ENCODE peak calls at places on chromosomes 1 and 21, in ten cellular contexts. Q is right atrium auricular region, A is WTC11, O is cardiac fibroblast, N is nephron progenitor cell, B is cardiac muscle cell, X is transverse colon, S is tibial artery, T is heart right ventricle, C is psoas muscle. W is an unnamed sample.

GRCh38 chr1:117392776-117393175 is 25.5 kb downstream of the MAN1A2 start:
- DNase-seq in Q (no peak), X (no peak), C (no peak), N (no peak), O (no peak), S (no peak), T (no peak), B (no peak), A (no peak), W (no peak)

GRCh38 chr1:61253912-61254628 is 171.7 kb downstream of the NFIA start:
- DNase-seq in X (no peak), A (no peak), S (no peak), N (no peak), Q (no peak), T (no peak), O (peak), B (no peak), C (no peak), W (no peak)

GRCh38 chr21:34073749-34074282 is 438 bp downstream of the MRPS6 start:
- DNase-seq in C (peak), X (peak), S (no peak), Q (no peak), B (peak), N (peak), T (no peak), A (peak), O (peak), W (peak)

GRCh38 chr1:41822865-41823264 is 95.9 kb downstream of the HIVEP3 start:
- DNase-seq in Q (no peak), O (no peak), A (no peak), C (no peak), S (no peak), B (no peak), T (no peak), N (no peak), X (no peak), W (no peak)

GRCh38 chr1:184986250-184986649 is 11.9 kb upstream of the NIBAN1 start:
- DNase-seq in X (no peak), T (no peak), O (peak), C (no peak), B (peak), A (no peak), Q (no peak), N (no peak), S (no peak), W (no peak)

GRCh38 chr1:31214316-31215082 is 25.2 kb downstream of the NKAIN1 start:
- DNase-seq in B (peak), C (no peak), Q (no peak), T (no peak), A (peak), O (no peak), S (no peak), X (no peak), N (peak), W (no peak)

GRCh38 chr1:28112388-28113311 is 24.2 kb upstream of the EYA3 start:
- DNase-seq in A (peak), T (peak), O (peak), S (peak), C (no peak), B (no peak), Q (peak), X (peak), N (no peak), W (no peak)

GRCh38 chr1:26788836-26789611 is 1.3 kb downstream of the PIGV start:
- DNase-seq in Q (peak), X (peak), T (peak), B (peak), S (peak), N (peak), C (peak), O (peak), A (peak), W (peak)

GRCh38 chr1:61757945-61758344 is 15.7 kb downstream of the PATJ start:
- DNase-seq in X (no peak), C (no peak), S (no peak), T (no peak), A (no peak), N (no peak), O (peak), B (no peak), Q (no peak), W (no peak)

DNA sequence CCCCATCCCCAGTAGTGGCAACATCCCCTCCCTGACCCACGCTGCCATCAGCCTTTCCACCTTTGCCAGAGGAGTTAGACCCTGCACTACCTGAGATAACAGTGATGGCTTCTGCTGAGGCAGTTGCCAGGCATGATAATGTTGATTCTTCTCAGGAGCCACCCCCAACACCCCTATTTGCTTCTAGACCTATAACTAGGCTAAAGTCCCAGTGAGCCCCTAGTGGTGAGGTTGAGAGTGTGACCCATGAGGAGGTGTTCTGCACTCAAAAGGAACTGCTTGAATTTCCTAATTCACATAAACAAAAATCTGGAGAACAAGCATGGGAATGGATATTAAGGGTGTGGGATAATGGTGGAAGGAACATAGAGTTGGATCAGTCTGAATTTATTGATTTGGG is 159.6 kb upstream of the COL11A1 start:
- DNase-seq in X (no peak), N (no peak), C (no peak), A (peak), Q (no peak), O (no peak), B (no peak), S (no peak), T (no peak), W (no peak)
- TF ChIP-seq CTCF in X (no peak), N (no peak), C (no peak), A (no peak), Q (no peak), O (peak), B (no peak), S (no peak), T (no peak), W (peak)

GRCh38 chr1:11272842-11273594 is at the start of gene UBIAD1:
- DNase-seq in X (peak), A (peak), N (peak), O (peak), Q (peak), S (peak), T (peak), C (peak), B (peak), W (peak)
- TF ChIP-seq CTCF in X (no peak), A (no peak), N (no peak), O (peak), Q (no peak), S (no peak), T (no peak), C (no peak), B (no peak), W (no peak)

GRCh38 chr1:40648928-40649591 is 16.4 kb downstream of the RIMS3 start:
- DNase-seq in A (no peak), Q (no peak), X (no peak), C (no peak), S (no peak), T (no peak), O (no peak), B (no peak), N (no peak), W (no peak)

GRCh38 chr1:40652452-40652851 is 13.0 kb downstream of the RIMS3 start:
- DNase-seq in N (no peak), Q (no peak), C (no peak), O (no peak), T (no peak), B (no peak), A (no peak), S (no peak), X (no peak), W (no peak)

GRCh38 chr1:40649592-40649930 is 15.9 kb downstream of the RIMS3 start:
- DNase-seq in N (no peak), O (no peak), T (no peak), B (no peak), X (no peak), Q (no peak), S (no peak), C (no peak), A (no peak), W (no peak)

GRCh38 chr1:40651138-40651857 is 14.2 kb downstream of the RIMS3 start:
- DNase-seq in C (no peak), B (peak), N (no peak), Q (no peak), T (no peak), A (no peak), O (no peak), X (peak), S (no peak), W (no peak)

DNA sequence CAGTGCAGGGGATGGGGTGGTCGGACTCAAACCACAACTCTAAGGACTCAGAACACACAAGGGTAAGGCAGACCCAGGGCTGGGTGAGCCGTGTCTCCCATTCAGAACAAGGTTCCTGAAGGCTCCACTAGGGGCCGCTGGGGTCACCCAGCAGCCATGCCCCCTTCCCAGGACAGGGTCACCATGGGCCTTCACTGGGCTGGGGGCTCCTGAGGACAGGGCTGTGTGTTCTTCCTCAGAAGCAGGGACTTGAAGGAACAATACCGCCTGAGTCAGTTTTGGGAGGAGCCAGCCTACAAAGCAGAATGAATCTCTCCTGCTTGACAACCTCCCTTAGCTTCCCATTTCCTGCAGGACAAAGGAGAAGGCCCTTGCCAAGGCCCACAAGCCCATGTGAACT is 15.4 kb downstream of the RIMS3 start:
- DNase-seq in O (no peak), S (no peak), A (peak), B (peak), N (peak), C (no peak), Q (no peak), X (no peak), T (no peak), W (no peak)
- TF ChIP-seq CTCF in O (peak), S (no peak), A (peak), B (peak), N (peak), C (peak), Q (no peak), X (peak), T (no peak), W (peak)

DNA sequence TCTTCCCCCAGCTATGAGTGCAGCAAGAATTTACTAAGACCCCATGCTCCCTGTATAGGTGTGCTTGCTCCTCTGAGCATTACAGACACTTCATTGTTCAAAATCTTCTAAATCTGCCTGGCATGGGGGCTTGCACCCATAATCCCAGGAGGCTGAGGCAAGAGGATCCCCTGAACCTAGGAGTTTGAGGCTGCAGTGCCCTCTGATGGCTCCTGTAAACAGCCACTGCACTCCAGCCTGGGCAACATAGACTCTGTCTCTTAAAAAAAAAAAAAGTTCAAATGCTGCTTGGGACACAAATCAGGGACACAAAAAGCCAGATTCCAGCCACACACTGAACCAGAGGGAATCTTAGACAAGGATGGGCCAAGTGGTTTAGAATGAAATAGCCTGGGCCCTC is 3.4 kb upstream of the ACOT7 start:
- DNase-seq in O (no peak), B (no peak), S (no peak), A (no peak), N (no peak), T (no peak), Q (no peak), C (no peak), X (no peak), W (no peak)
- TF ChIP-seq CTCF in O (peak), B (peak), S (no peak), A (no peak), N (no peak), T (no peak), Q (no peak), C (no peak), X (no peak), W (no peak)

W was measured in progenitor cell of endocrine pancreas.